ENCODE peak calls at places on chromosomes 7 and 10, in five cellular contexts. One of them, this sample, is unnamed.

GRCh38 chr7:104061652-104062051 is 72.2 kb upstream of the RELN start:
- DNase-seq in GM12891: no peak
- DNase-seq in WERI-Rb-1: no peak
- DNase-seq in head of caudate nucleus: no peak
- DNase-seq in HepG2: no peak
- DNase-seq in this sample: no peak

GRCh38 chr10:12505683-12506082 is 156.3 kb downstream of the CAMK1D start:
- DNase-seq in HepG2: no peak
- DNase-seq in WERI-Rb-1: no peak
- DNase-seq in GM12891: no peak
- DNase-seq in head of caudate nucleus: peak; percentile 31
- DNase-seq in this sample: no peak

GRCh38 chr7:73438547-73439245 is 5.1 kb downstream of the FZD9 start:
- DNase-seq in HepG2: no peak
- DNase-seq in WERI-Rb-1: no peak
- DNase-seq in GM12891: no peak
- DNase-seq in head of caudate nucleus: no peak
- DNase-seq in this sample: no peak

GRCh38 chr10:51188013-51188412 is 113.7 kb downstream of the PRKG1 start:
- DNase-seq in head of caudate nucleus: no peak
- DNase-seq in WERI-Rb-1: no peak
- DNase-seq in GM12891: no peak
- DNase-seq in HepG2: no peak
- DNase-seq in this sample: no peak

GRCh38 chr7:55081854-55082603 is 63.2 kb downstream of the EGFR start:
- DNase-seq in GM12891: no peak
- DNase-seq in WERI-Rb-1: no peak
- DNase-seq in HepG2: no peak
- DNase-seq in head of caudate nucleus: no peak
- DNase-seq in this sample: no peak

GRCh38 chr7:98788921-98789320 is 80.9 kb downstream of the TMEM130 start:
- DNase-seq in WERI-Rb-1: no peak
- DNase-seq in GM12891: no peak
- DNase-seq in head of caudate nucleus: no peak
- DNase-seq in HepG2: no peak
- DNase-seq in this sample: no peak

GRCh38 chr10:59706851-59707797 is 2.5 kb downstream of the SLC16A9 start:
- DNase-seq in HepG2: no peak
- DNase-seq in GM12891: no peak
- DNase-seq in WERI-Rb-1: no peak
- DNase-seq in head of caudate nucleus: no peak
- DNase-seq in this sample: no peak

GRCh38 chr10:102620138-102620591 is 24.1 kb upstream of the TRIM8 start:
- DNase-seq in head of caudate nucleus: no peak
- DNase-seq in GM12891: no peak
- DNase-seq in HepG2: no peak
- DNase-seq in WERI-Rb-1: no peak
- DNase-seq in this sample: no peak

GRCh38 chr7:100430450-100431285 is 1.0 kb downstream of the MEPCE start:
- DNase-seq in WERI-Rb-1: no peak
- DNase-seq in GM12891: no peak
- DNase-seq in head of caudate nucleus: peak; percentile 38
- DNase-seq in HepG2: no peak
- DNase-seq in this sample: no peak

GRCh38 chr10:93818086-93818485 is 60.4 kb downstream of the LGI1 start:
- DNase-seq in HepG2: no peak
- DNase-seq in WERI-Rb-1: no peak
- DNase-seq in GM12891: no peak
- DNase-seq in head of caudate nucleus: no peak
- DNase-seq in this sample: no peak

This sample was measured in NCI-H187 treated with DMSO at 0.1 percent for 48 hours.